ENCODE peak calls at places on chromosomes 12 and 14, in four cellular contexts. S is GM12878, T is HepG2, U is K562. X is an unnamed sample.

GRCh38 chr14:49405291-49405690 is 180.9 kb downstream of the RPS29 start:
- DNase-seq in S (no peak), T (no peak), U (no peak), X (no peak)

GRCh38 chr14:20516921-20517320 is 11.6 kb downstream of the RNASE10 start:
- DNase-seq in S (no peak), T (no peak), U (no peak), X (no peak)

GRCh38 chr12:125149160-125150108 is 84.2 kb downstream of the AACS start:
- DNase-seq in S (peak), T (no peak), U (peak), X (no peak)

GRCh38 chr14:67680121-67680602 is 5.7 kb upstream of the VTI1B start:
- DNase-seq in S (peak), T (no peak), U (peak), X (no peak)

GRCh38 chr12:132803125-132803524 is 25.5 kb downstream of the GOLGA3 start:
- DNase-seq in S (no peak), T (no peak), U (no peak), X (no peak)

GRCh38 chr12:69834147-69834546 is 9.1 kb downstream of the MYRFL start:
- DNase-seq in S (no peak), T (no peak), U (no peak), X (no peak)

GRCh38 chr14:58073516-58073915 is 78.5 kb downstream of the ARMH4 start:
- DNase-seq in S (no peak), T (no peak), U (no peak), X (no peak)

GRCh38 chr12:77362871-77363270 is 297.5 kb upstream of the E2F7 start:
- DNase-seq in S (no peak), T (no peak), U (no peak), X (no peak)

GRCh38 chr12:102910137-102910536 is 6.9 kb downstream of the PAH start:
- DNase-seq in S (no peak), T (no peak), U (no peak), X (no peak)

GRCh38 chr14:102085503-102085902 is 1.3 kb downstream of the HSP90AA1 start:
- DNase-seq in S (no peak), T (no peak), U (no peak), X (no peak)

GRCh38 chr12:11559941-11560340 is 89.5 kb upstream of the ETV6 start:
- DNase-seq in S (no peak), T (no peak), U (no peak), X (no peak)

GRCh38 chr12:15662983-15663659 is 126.1 kb downstream of the EPS8 start:
- DNase-seq in S (no peak), T (no peak), U (no peak), X (peak)

GRCh38 chr14:68669101-68669500 is 123.8 kb downstream of the ZFP36L1 start:
- DNase-seq in S (no peak), T (no peak), U (no peak), X (no peak)

GRCh38 chr12:7107181-7108041 is 1.6 kb downstream of the C1RL start:
- DNase-seq in S (no peak), T (no peak), U (no peak), X (no peak)

GRCh38 chr14:24943024-24943423 is 106.9 kb downstream of the STXBP6 start:
- DNase-seq in S (no peak), T (no peak), U (no peak), X (no peak)

GRCh38 chr12:40171501-40171900 is 53.3 kb upstream of the LRRK2 start:
- DNase-seq in S (no peak), T (no peak), U (no peak), X (no peak)

GRCh38 chr12:128729628-128730121 is 94.1 kb downstream of the SLC15A4 start:
- DNase-seq in S (no peak), T (peak), U (no peak), X (no peak)

GRCh38 chr14:53391631-53392030 is 238.5 kb upstream of the DDHD1 start:
- DNase-seq in S (no peak), T (no peak), U (no peak), X (no peak)

GRCh38 chr12:8156416-8156815 is 399 bp upstream of the ZNF705A start:
- DNase-seq in S (no peak), T (no peak), U (no peak), X (no peak)

GRCh38 chr14:44339256-44339655 is 167.8 kb downstream of the FSCB start:
- DNase-seq in S (no peak), T (no peak), U (no peak), X (no peak)

GRCh38 chr12:30063435-30063945 is 279.7 kb upstream of the TMTC1 start:
- DNase-seq in S (no peak), T (no peak), U (no peak), X (no peak)

GRCh38 chr12:31756977-31757420 is 28.2 kb upstream of the AMN1 start:
- DNase-seq in S (no peak), T (peak), U (no peak), X (no peak)

GRCh38 chr14:106665814-106666213 is 1139.4 kb downstream of the TMEM121 start:
- DNase-seq in S (no peak), T (no peak), U (no peak), X (no peak)

GRCh38 chr12:47004634-47005033 is 74.8 kb upstream of the PCED1B start:
- DNase-seq in S (no peak), T (no peak), U (no peak), X (no peak)
- TF ChIP-seq MXI1 in S (no peak), T (no peak), U (no peak), X (no peak)

GRCh38 chr12:93243689-93244513 is 133.8 kb upstream of the NUDT4 start:
- DNase-seq in S (peak), T (peak), U (no peak), X (peak)
- TF ChIP-seq FOXM1 in S (peak), T (no peak), U (no peak), X (no peak)

DNA sequence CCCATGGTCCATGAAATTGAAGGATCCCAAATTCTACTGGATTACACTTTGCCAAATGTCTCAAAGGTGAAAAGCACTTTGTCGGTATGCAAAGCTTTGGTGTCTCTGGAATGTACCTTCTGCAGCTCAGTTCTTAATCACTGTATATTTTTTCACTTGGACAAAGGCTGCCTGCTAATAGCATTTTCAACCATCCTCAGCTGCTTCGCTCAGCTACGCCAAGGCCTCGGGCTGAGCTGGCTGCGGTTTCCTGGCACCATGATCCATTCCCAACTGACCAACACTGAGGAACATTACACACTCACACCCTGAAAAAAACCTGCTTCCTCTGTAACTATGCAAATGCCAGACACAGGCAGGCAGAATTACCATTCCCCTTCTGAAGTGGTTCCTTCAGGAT is 335.2 kb downstream of the DPF3 start:
- DNase-seq in S (no peak), T (no peak), U (no peak), X (no peak)
- TF ChIP-seq MXI1 in S (no peak), T (no peak), U (no peak), X (no peak)

DNA sequence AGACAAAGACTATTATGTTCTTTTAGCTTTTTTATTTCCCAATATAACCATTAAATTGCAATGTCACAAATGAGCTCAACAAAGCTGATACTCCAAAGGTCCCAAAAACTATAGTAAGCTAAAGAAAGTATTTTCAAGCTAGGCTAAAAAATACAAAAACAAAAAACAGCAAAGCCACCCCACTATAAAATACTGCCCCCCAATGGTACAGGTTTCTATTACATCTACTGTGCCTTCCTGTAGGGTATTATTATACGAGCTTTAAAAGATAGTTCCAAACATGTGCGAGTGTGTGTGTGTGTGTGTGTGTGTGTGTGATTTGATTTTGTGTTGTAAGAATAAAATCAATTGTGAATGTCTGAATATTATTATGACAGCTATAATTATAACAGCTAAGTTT is 1.1 kb downstream of the IFNG start:
- DNase-seq in S (no peak), T (no peak), U (peak), X (no peak)
- TF ChIP-seq FOXM1 in S (no peak), T (no peak), U (no peak), X (no peak)

DNA sequence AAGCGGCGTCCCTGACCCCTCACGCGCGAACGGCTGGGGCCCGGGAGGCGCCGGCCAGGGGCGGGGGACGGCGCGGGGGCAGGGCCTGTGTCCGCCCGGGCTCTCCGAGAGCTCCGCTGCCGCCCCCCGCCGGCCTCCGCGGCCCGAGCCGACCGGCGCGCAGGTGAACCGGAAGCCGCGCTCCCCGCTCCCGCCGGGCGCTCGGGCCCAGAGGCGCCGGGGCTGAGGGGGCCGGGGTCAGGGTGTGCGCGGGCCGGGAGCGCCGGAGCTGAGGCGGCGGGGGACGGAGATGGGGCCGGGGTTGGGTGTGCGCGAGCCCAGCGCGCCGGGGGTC is 403 bp downstream of the HIP1R start:
- DNase-seq in S (no peak), T (no peak), U (peak), X (peak)
- TF ChIP-seq MXI1 in S (no peak), T (no peak), U (no peak), X (peak)

GRCh38 chr14:105299654-105300541 is 903 bp downstream of the BRF1 start:
- DNase-seq in S (no peak), T (no peak), U (no peak), X (peak)
- TF ChIP-seq FOXM1 in S (no peak), T (no peak), U (no peak), X (no peak)

DNA sequence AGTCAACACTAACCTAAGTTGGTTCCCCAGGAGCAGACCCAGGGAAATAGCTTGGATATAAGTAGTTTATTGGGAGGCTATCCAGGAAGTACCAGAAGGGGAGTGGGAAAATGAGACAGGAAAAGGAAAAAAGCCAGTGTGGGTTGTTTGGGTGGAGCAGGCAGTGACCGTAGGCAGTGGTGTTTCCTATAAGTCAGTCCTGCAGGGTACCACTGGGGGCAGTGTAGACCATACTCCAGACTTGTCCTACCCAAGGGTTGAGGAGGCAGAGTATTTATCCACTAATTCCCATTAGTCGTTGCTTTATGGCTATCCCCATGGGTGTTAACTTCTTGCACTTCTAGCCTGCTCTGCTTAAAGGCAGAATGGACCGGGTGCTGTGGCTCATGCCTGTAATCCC is 6.4 kb upstream of the CCDC60 start:
- DNase-seq in S (no peak), T (peak), U (peak), X (peak)
- TF ChIP-seq MXI1 in S (no peak), T (no peak), U (no peak), X (no peak)

GRCh38 chr12:87870061-87870460 is 159.1 kb downstream of the C12orf50 start:
- DNase-seq in S (no peak), T (no peak), U (no peak), X (no peak)
- TF ChIP-seq FOXM1 in S (no peak), T (no peak), U (no peak), X (no peak)